ENCODE peak calls at places on chromosomes 7 and 10, in eight cellular contexts. W is gastrocnemius medialis, O is epithelial cell of proximal tubule, Z is stromal cell of bone marrow, N is AG20443, U is choroid plexus epithelial cell, X is HEK293T, B is spleen. L is an unnamed sample.

GRCh38 chr7:141158562-141158961 is 84.7 kb downstream of the TMEM178B start:
- DNase-seq in W (peak; percentile 42), X (no peak), O (peak; percentile 97), N (peak; percentile 75), U (peak; percentile 98), B (no peak), Z (peak; percentile 94), L (peak; percentile 30)

GRCh38 chr10:69359089-69360025 is 57.4 kb downstream of the TACR2 start:
- DNase-seq in Z (no peak), X (no peak), W (no peak), N (no peak), B (no peak), O (no peak), U (peak; percentile 67), L (no peak)

GRCh38 chr10:63603709-63604445 is 82.7 kb downstream of the REEP3 start:
- DNase-seq in O (no peak), Z (no peak), B (no peak), W (no peak), X (no peak), U (peak; percentile 94), N (no peak), L (no peak)

GRCh38 chr10:48444861-48445841 is 138.7 kb downstream of the MAPK8 start:
- DNase-seq in O (no peak), B (peak; percentile 64), Z (no peak), W (no peak), U (no peak), X (no peak), N (peak; percentile 17), L (peak; percentile 87)

GRCh38 chr7:154919324-154920222 is 83.4 kb downstream of the PAXIP1 start:
- DNase-seq in W (no peak), X (no peak), B (peak; percentile 21), Z (no peak), N (no peak), U (no peak), O (no peak), L (peak; percentile 14)

GRCh38 chr7:148699772-148700629 is 1.3 kb downstream of the CUL1 start:
- DNase-seq in O (no peak), B (no peak), N (peak; percentile 39), W (no peak), Z (no peak), U (peak; percentile 47), X (peak; percentile 56), L (peak; percentile 52)

GRCh38 chr7:148650232-148650858 is 48.4 kb upstream of the CUL1 start:
- DNase-seq in B (no peak), N (peak; percentile 50), X (no peak), Z (no peak), U (peak; percentile 60), O (peak; percentile 47), W (no peak), L (no peak)

GRCh38 chr10:11533328-11533781 is 78.1 kb downstream of the USP6NL start:
- DNase-seq in B (no peak), U (peak; percentile 53), X (peak; percentile 23), W (no peak), N (peak; percentile 24), O (peak; percentile 3), Z (no peak), L (peak; percentile 16)

GRCh38 chr10:129774082-129774735 is 189.9 kb downstream of the EBF3 start:
- DNase-seq in U (no peak), Z (no peak), X (no peak), W (no peak), O (no peak), N (no peak), B (peak; percentile 72), L (no peak)

GRCh38 chr7:99844354-99844753 is 16.5 kb downstream of the CYP3A43 start:
- DNase-seq in N (no peak), X (no peak), Z (no peak), O (no peak), U (no peak), W (no peak), B (no peak), L (no peak)

GRCh38 chr7:105680505-105681187 is 99.4 kb upstream of the EFCAB10 start:
- DNase-seq in O (no peak), W (peak; percentile 15), X (no peak), B (no peak), N (no peak), Z (no peak), U (no peak), L (no peak)

L was measured in HT-29.